ENCODE peak calls at places on chromosome X, in seven cellular contexts. R, Y, I, O, Z, V and S are unnamed samples.

GRCh38 chrX:33336783-33337182 is 125.4 kb upstream of the DMD start:
- DNase-seq in Z (peak), Y (no peak), O (peak), I (no peak), V (no peak), R (peak), S (no peak)

GRCh38 chrX:41001327-41001726 is 83.9 kb upstream of the USP9X start:
- DNase-seq in Z (no peak), V (no peak), R (no peak), O (no peak), Y (no peak), I (no peak), S (no peak)

GRCh38 chrX:124035657-124036056 is 74.2 kb downstream of the STAG2 start:
- DNase-seq in I (no peak), Y (no peak), Z (no peak), O (no peak), V (no peak), R (no peak), S (no peak)

GRCh38 chrX:40531056-40531826 is 49.5 kb upstream of the ATP6AP2 start:
- DNase-seq in I (no peak), V (no peak), Z (no peak), R (no peak), O (no peak), Y (no peak), S (no peak)

GRCh38 chrX:38817004-38817703 is 15.9 kb downstream of the MID1IP1 start:
- DNase-seq in V (no peak), Z (no peak), O (peak), I (peak), R (no peak), Y (no peak), S (no peak)

GRCh38 chrX:7054219-7055206 is 93.0 kb upstream of the STS start:
- DNase-seq in V (no peak), Z (no peak), Y (no peak), I (no peak), O (no peak), R (no peak), S (no peak)

GRCh38 chrX:38117485-38117884 is 103.2 kb downstream of the SRPX start:
- DNase-seq in Z (no peak), V (no peak), O (peak), Y (no peak), R (peak), I (no peak), S (no peak)

GRCh38 chrX:41350976-41351569 is 17.1 kb downstream of the DDX3X start:
- DNase-seq in I (no peak), O (no peak), R (no peak), Z (no peak), Y (no peak), V (no peak), S (no peak)

GRCh38 chrX:132375941-132376340 is 112.9 kb downstream of the MBNL3 start:
- DNase-seq in V (no peak), Y (no peak), Z (no peak), O (no peak), R (no peak), I (no peak), S (no peak)
- TF ChIP-seq CTCF in V (no peak), Y (peak), Z (no peak), O (peak), R (peak), I (no peak), S (peak)

GRCh38 chrX:153643431-153644351 is 3.3 kb upstream of the DUSP9 start:
- DNase-seq in R (peak), Y (no peak), Z (no peak), I (no peak), V (no peak), O (no peak), S (no peak)
- TF ChIP-seq CTCF in R (no peak), Y (no peak), Z (no peak), I (no peak), V (no peak), O (no peak), S (peak)

GRCh38 chrX:15564981-15565579 is 35.7 kb downstream of the ACE2 start:
- DNase-seq in I (peak), R (peak), Y (peak), V (no peak), O (peak), Z (peak), S (peak)
- TF ChIP-seq CTCF in I (peak), R (peak), Y (peak), V (no peak), O (peak), Z (no peak), S (peak)

GRCh38 chrX:77901506-77901905 is 2.2 kb downstream of the COX7B start:
- DNase-seq in V (no peak), O (no peak), I (no peak), Z (no peak), R (no peak), Y (no peak), S (no peak)

GRCh38 chrX:77900688-77901087 is 1.4 kb downstream of the COX7B start:
- DNase-seq in Y (no peak), I (no peak), R (no peak), O (no peak), V (no peak), Z (no peak), S (no peak)

GRCh38 chrX:77894921-77895886 is at the start of gene MAGT1:
- DNase-seq in I (peak), Y (peak), Z (peak), V (peak), O (peak), R (peak), S (peak)

GRCh38 chrX:77893713-77894112 is 1.5 kb downstream of the MAGT1 start:
- DNase-seq in O (no peak), I (no peak), Z (no peak), Y (no peak), R (no peak), V (no peak), S (no peak)

GRCh38 chrX:77899081-77899828 is at the start of gene COX7B:
- DNase-seq in Z (peak), V (no peak), Y (no peak), I (peak), R (peak), O (peak), S (peak)
- TF ChIP-seq CTCF in Z (no peak), V (no peak), Y (no peak), I (peak), R (peak), O (no peak), S (peak)

GRCh38 chrX:18984381-18985185 is 669 bp upstream of the PHKA2 start:
- DNase-seq in I (peak), R (peak), O (peak), Y (peak), V (peak), Z (peak), S (peak)
- TF ChIP-seq CTCF in I (peak), R (peak), O (peak), Y (peak), V (no peak), Z (no peak), S (peak)

DNA sequence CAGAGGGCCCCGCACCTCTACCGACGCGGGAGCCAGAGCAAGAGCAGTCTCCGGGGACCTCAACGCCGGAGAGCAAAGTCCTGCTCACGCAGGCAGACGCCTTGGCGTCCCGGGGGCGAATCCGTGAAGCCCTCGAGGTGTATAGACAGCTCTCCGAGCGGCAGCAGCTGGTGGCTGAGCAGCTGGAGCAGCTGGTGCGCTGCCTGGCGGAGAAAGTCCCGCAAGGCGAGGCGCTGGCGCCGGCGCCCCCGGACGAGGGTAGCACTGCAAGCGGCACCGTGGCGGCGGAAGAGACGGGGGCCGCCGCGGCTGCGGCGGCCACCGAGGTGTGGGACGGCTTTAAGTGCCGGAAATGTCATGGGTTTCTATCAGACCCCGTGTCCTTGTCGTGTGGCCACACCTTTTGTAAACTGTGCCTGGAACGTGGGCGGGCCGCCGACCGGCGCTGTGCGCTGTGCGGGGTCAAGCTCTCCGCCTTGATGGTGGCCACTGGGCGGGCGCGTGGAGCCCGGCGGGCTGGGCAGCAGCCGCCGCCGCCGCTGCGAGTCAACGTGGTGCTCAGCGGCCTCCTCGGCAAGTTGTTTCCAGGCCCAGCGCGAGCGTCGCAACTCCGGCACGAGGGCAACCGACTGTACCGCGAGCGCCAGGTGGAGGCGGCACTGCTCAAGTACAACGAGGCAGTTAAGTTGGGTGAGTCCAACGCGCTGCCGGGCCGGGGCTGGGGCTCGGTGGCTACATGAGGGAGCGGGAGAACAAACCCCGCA is 672 bp downstream of the LONRF3 start:
- DNase-seq in R (peak), V (peak), O (peak), I (peak), Y (peak), Z (no peak), S (peak)
- TF ChIP-seq CTCF in R (no peak), V (no peak), O (no peak), I (no peak), Y (no peak), Z (no peak), S (no peak)

GRCh38 chrX:115549008-115549407 is 12.0 kb upstream of the PLS3 start:
- DNase-seq in I (no peak), R (no peak), Y (no peak), V (no peak), O (no peak), Z (no peak), S (no peak)

GRCh38 chrX:115553171-115553570 is 7.8 kb upstream of the PLS3 start:
- DNase-seq in V (no peak), O (no peak), I (no peak), Y (no peak), Z (no peak), R (no peak), S (no peak)

GRCh38 chrX:115547448-115547847 is 13.5 kb upstream of the PLS3 start:
- DNase-seq in V (no peak), O (peak), Y (no peak), I (no peak), R (no peak), Z (no peak), S (no peak)
- TF ChIP-seq CTCF in V (no peak), O (no peak), Y (no peak), I (no peak), R (peak), Z (no peak), S (peak)

DNA sequence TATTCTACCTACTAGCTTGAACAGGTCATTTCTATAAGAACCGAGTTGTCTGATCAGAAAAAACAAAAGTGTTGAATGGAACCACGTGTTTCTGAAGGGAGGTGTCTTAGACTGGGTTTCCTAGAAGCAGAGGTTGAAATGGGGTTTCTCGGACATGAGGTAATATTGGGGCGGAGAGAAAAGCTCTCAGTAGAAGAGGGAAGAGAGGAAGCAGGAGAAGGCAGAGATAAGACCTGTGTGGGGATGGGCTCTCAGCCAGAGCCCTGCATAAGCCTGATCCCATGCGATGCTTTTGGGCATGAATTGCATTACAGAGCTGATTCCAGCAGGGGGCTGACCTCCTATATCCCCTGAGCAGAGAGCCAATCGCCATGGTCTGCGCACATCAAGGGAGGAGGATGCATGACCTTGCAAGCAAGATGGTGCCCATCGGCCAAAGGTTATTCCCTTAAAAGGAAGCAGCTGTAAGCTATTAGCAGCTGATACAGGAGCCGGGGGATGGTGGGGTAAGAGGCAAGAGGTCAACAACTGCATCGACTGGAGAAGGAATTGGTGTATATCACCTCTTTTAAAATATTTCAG is 7.7 kb downstream of the ANOS1 start:
- DNase-seq in I (no peak), R (peak), V (no peak), Z (no peak), Y (no peak), O (no peak), S (no peak)
- TF ChIP-seq CTCF in I (no peak), R (no peak), V (no peak), Z (no peak), Y (no peak), O (no peak), S (peak)